ENCODE peak calls at places on chromosome 2, in six cellular contexts. T is fibroblast of lung, L is lower lobe of right lung, U is PC-3, Y is mammary epithelial cell, Z is OCI-LY7. S is an unnamed sample.

GRCh38 chr2:147405651-147406050 is 439.2 kb upstream of the ACVR2A start:
- DNase-seq in T (peak), L (no peak), U (no peak), Y (no peak), Z (no peak), S (no peak)

GRCh38 chr2:167962436-167963226 is 284.8 kb downstream of the STK39 start:
- DNase-seq in T (no peak), L (peak), U (no peak), Y (no peak), Z (no peak), S (no peak)

GRCh38 chr2:110874565-110875383 is 142.4 kb downstream of the ACOXL start:
- DNase-seq in T (no peak), L (no peak), U (no peak), Y (no peak), Z (peak), S (peak)

GRCh38 chr2:226002438-226002837 is 602.9 kb downstream of the NYAP2 start:
- DNase-seq in T (peak), L (no peak), U (peak), Y (peak), Z (no peak), S (no peak)

GRCh38 chr2:214395040-214395439 is 15.8 kb upstream of the VWC2L start:
- DNase-seq in T (no peak), L (no peak), U (peak), Y (no peak), Z (no peak), S (no peak)

GRCh38 chr2:47601518-47602015 is 181.4 kb upstream of the MSH6 start:
- DNase-seq in T (no peak), L (no peak), U (no peak), Y (no peak), Z (no peak), S (no peak)

GRCh38 chr2:153311432-153311831 is 167.1 kb downstream of the RPRM start:
- DNase-seq in T (no peak), L (no peak), U (no peak), Y (no peak), Z (no peak), S (no peak)

GRCh38 chr2:35220471-35220870 is 1135.1 kb upstream of the CRIM1 start:
- DNase-seq in T (no peak), L (no peak), U (peak), Y (peak), Z (no peak), S (no peak)

GRCh38 chr2:47174731-47175361 is 19.7 kb upstream of the STPG4 start:
- DNase-seq in T (peak), L (peak), U (peak), Y (peak), Z (peak), S (no peak)

GRCh38 chr2:196274387-196274809 is 103.0 kb upstream of the STK17B start:
- DNase-seq in T (peak), L (no peak), U (peak), Y (peak), Z (peak), S (no peak)

GRCh38 chr2:218819103-218819502 is 12.5 kb downstream of the PRKAG3 start:
- DNase-seq in T (no peak), L (peak), U (no peak), Y (no peak), Z (no peak), S (no peak)

GRCh38 chr2:37326285-37326684 is 1.7 kb upstream of the PRKD3 start:
- DNase-seq in T (peak), L (no peak), U (peak), Y (peak), Z (no peak), S (no peak)

GRCh38 chr2:237920673-237921072 is 46.1 kb upstream of the UBE2F start:
- DNase-seq in T (no peak), L (no peak), U (no peak), Y (no peak), Z (no peak), S (no peak)

GRCh38 chr2:168457177-168457905 is 1.3 kb downstream of the CERS6 start:
- DNase-seq in T (no peak), L (no peak), U (peak), Y (peak), Z (no peak), S (no peak)

GRCh38 chr2:45083175-45083574 is 73.9 kb upstream of the SIX2 start:
- DNase-seq in T (peak), L (no peak), U (peak), Y (no peak), Z (peak), S (no peak)

GRCh38 chr2:29228947-29229346 is 113.7 kb downstream of the CLIP4 start:
- DNase-seq in T (no peak), L (no peak), U (no peak), Y (no peak), Z (no peak), S (no peak)

GRCh38 chr2:120261387-120262006 is 8.8 kb downstream of the RALB start:
- DNase-seq in T (no peak), L (no peak), U (no peak), Y (no peak), Z (no peak), S (no peak)

GRCh38 chr2:99278793-99279291 is 22.2 kb downstream of the LYG1 start:
- DNase-seq in T (peak), L (no peak), U (peak), Y (peak), Z (no peak), S (no peak)

GRCh38 chr2:1593371-1594205 is 150.7 kb downstream of the PXDN start:
- DNase-seq in T (peak), L (peak), U (peak), Y (peak), Z (no peak), S (no peak)

GRCh38 chr2:203340791-203341487 is 12.7 kb downstream of the ABI2 start:
- DNase-seq in T (peak), L (no peak), U (peak), Y (peak), Z (no peak), S (no peak)

GRCh38 chr2:45826889-45827635 is 175.6 kb downstream of the PRKCE start:
- DNase-seq in T (peak), L (no peak), U (peak), Y (no peak), Z (no peak), S (no peak)

GRCh38 chr2:74149570-74150319 is 2.0 kb upstream of the BOLA3 start:
- DNase-seq in T (no peak), L (no peak), U (no peak), Y (no peak), Z (no peak), S (no peak)

GRCh38 chr2:189577108-189577507 is 3.5 kb downstream of the SLC40A1 start:
- DNase-seq in T (no peak), L (no peak), U (no peak), Y (no peak), Z (no peak), S (no peak)
- H3K4me3 ChIP-seq in T (no peak), L (peak), U (no peak), Y (no peak), Z (no peak), S (no peak)

GRCh38 chr2:206257345-206257744 is 17.1 kb upstream of the ZDBF2 start:
- DNase-seq in T (no peak), L (no peak), U (no peak), Y (no peak), Z (no peak), S (no peak)

GRCh38 chr2:206256711-206257110 is 17.8 kb upstream of the ZDBF2 start:
- DNase-seq in T (no peak), L (no peak), U (no peak), Y (no peak), Z (no peak), S (no peak)

GRCh38 chr2:206257861-206258260 is 16.6 kb upstream of the ZDBF2 start:
- DNase-seq in T (no peak), L (no peak), U (no peak), Y (no peak), Z (no peak), S (no peak)

GRCh38 chr2:206260427-206261012 is 13.9 kb upstream of the ZDBF2 start:
- DNase-seq in T (peak), L (no peak), U (peak), Y (peak), Z (peak), S (no peak)

GRCh38 chr2:206259615-206260426 is 14.6 kb upstream of the ZDBF2 start:
- DNase-seq in T (no peak), L (no peak), U (no peak), Y (no peak), Z (no peak), S (no peak)
- TF ChIP-seq CTCF in T (no peak), L (no peak), U (no peak), Y (no peak), Z (no peak), S (no peak)

DNA sequence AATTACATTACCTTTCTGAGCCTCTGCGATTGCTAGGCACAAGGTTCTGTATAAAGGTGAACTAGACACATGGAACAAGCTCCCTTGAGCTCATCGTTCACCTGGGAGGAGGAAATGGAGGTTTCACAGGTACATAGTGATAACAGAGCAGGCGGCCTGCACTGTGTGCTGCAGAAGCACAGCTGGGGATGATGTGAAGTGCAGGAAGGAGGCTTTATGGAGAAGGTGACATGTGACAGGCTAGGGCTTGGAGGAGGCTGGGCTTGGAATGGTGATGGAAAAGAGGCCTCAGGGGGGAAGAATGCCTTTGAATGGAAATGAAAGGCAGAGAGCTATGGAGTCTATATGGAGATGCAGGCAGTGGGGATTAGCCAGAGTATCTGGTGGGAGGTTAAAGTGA is 22.9 kb downstream of the MARCHF4 start:
- DNase-seq in T (no peak), L (no peak), U (no peak), Y (no peak), Z (no peak), S (no peak)
- H3K4me3 ChIP-seq in T (no peak), L (no peak), U (no peak), Y (no peak), Z (no peak), S (no peak)

GRCh38 chr2:73113634-73113958 is 848 bp upstream of the RAB11FIP5 start:
- DNase-seq in T (no peak), L (no peak), U (no peak), Y (no peak), Z (no peak), S (no peak)
- TF ChIP-seq CTCF in T (no peak), L (no peak), U (no peak), Y (peak), Z (no peak), S (no peak)

DNA sequence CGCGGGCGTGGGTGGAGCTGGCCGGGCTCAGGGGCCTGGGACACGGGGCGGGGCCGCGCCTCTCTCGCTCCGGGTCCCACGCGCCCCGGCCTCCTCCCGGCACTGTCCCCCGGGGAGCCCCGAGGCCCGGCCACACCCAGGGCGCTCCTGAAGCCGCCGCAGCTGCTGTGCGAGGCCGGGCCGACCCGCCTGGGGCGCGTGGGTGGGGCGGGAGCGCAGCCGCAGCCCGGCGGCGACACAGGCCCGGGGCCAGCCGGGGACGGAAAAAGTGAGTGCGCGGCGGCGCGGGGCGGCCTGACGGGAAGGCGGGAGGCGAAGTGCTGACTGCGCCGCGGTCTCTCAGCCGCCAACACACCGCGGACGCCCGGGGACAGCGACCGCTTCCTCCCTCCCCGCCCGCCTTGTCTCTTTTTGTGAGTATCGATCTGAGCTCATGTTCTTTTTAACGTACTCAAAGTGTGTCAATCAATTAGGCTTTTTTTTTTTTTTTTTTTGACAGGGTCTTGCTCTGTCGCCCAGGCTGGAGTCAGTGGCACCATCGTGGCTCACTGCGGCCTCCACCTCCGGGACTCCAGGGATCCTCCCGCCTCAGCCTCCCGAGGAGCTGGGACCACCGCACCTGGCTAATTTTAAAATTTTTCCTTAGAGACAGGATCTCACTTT is 14.5 kb downstream of the PDCD1 start:
- DNase-seq in T (peak), L (peak), U (peak), Y (peak), Z (no peak), S (no peak)
- H3K4me3 ChIP-seq in T (peak), L (peak), U (peak), Y (peak), Z (no peak), S (peak)

GRCh38 chr2:208406474-208407451 is at the start of gene PTH2R:
- DNase-seq in T (peak), L (peak), U (no peak), Y (no peak), Z (no peak), S (no peak)

GRCh38 chr2:208407667-208408066 is 1.1 kb downstream of the PTH2R start:
- DNase-seq in T (peak), L (no peak), U (peak), Y (no peak), Z (no peak), S (no peak)
- TF ChIP-seq CTCF in T (no peak), L (no peak), U (peak), Y (peak), Z (peak), S (peak)

GRCh38 chr2:117553448-117553847 is 261.0 kb upstream of the DDX18 start:
- DNase-seq in T (no peak), L (no peak), U (no peak), Y (no peak), Z (no peak), S (no peak)
- H3K4me3 ChIP-seq in T (no peak), L (no peak), U (no peak), Y (no peak), Z (no peak), S (no peak)

DNA sequence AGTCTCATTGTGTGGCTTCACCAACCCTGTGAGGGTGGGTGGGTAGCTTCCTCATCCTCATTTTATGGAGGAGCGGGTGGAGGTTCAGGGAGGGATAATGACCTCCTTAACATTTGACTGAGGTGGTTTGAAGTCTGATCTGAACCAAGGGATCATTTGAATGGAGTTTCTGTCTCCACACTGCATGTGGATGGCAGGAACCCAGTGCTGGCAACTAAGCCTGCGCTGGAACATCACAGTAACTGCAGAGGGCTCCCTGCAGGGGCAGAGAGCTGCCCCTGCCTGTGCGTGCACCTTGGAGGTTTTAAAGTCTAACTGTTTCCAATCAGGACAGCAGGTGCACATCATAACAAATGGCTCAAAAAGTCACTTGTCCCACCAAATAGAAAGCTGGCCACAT is 3.3 kb downstream of the AGAP1 start:
- DNase-seq in T (no peak), L (no peak), U (no peak), Y (no peak), Z (no peak), S (no peak)
- TF ChIP-seq CTCF in T (no peak), L (no peak), U (no peak), Y (no peak), Z (no peak), S (no peak)